ENCODE peak calls at places on chromosomes 13 and 19, in seven cellular contexts. U, X, T, Y, L, M and C are unnamed samples.

GRCh38 chr19:16874250-16874977 is 14.4 kb upstream of the F2RL3 start:
- DNase-seq in U (no peak), X (no peak), T (no peak), Y (no peak), L (no peak), M (no peak), C (no peak)

GRCh38 chr13:111904701-111905608 is 162.0 kb upstream of the SOX1 start:
- DNase-seq in U (no peak), X (no peak), T (no peak), Y (no peak), L (no peak), M (peak; percentile 10), C (no peak)

GRCh38 chr19:28420731-28421550 is 792.0 kb downstream of the UQCRFS1 start:
- DNase-seq in U (no peak), X (no peak), T (no peak), Y (no peak), L (no peak), M (no peak), C (no peak)

GRCh38 chr13:90205911-90206310 is 1141.6 kb upstream of the MIR17HG start:
- DNase-seq in U (no peak), X (no peak), T (no peak), Y (no peak), L (no peak), M (no peak), C (no peak)

GRCh38 chr19:14916848-14917247 is 24.4 kb upstream of the OR7C2 start:
- DNase-seq in U (no peak), X (no peak), T (no peak), Y (no peak), L (no peak), M (no peak), C (no peak)

GRCh38 chr13:97255515-97255999 is 33.4 kb downstream of the MBNL2 start:
- DNase-seq in U (no peak), X (no peak), T (no peak), Y (no peak), L (no peak), M (no peak), C (no peak)

GRCh38 chr19:44738161-44738535 is 10.4 kb upstream of the BCL3 start:
- DNase-seq in U (no peak), X (no peak), T (no peak), Y (no peak), L (no peak), M (no peak), C (no peak)

GRCh38 chr13:88979465-88980180 is 1308.5 kb downstream of the SLITRK5 start:
- DNase-seq in U (no peak), X (no peak), T (no peak), Y (no peak), L (no peak), M (no peak), C (no peak)

GRCh38 chr19:37997911-37998344 is 90.9 kb downstream of the SIPA1L3 start:
- DNase-seq in U (no peak), X (no peak), T (no peak), Y (no peak), L (no peak), M (peak; percentile 91), C (peak; percentile 86)

GRCh38 chr19:19460761-19461265 is 54.5 kb downstream of the TSSK6 start:
- DNase-seq in U (no peak), X (peak; percentile 38), T (no peak), Y (peak; percentile 39), L (peak; percentile 69), M (no peak), C (peak; percentile 52)

GRCh38 chr13:81686877-81687276 is 1346.0 kb upstream of the SPRY2 start:
- DNase-seq in U (no peak), X (no peak), T (no peak), Y (peak; percentile 3), L (no peak), M (no peak), C (peak; percentile 1)

GRCh38 chr19:38512277-38512676 is 78.8 kb downstream of the RYR1 start:
- DNase-seq in U (no peak), X (no peak), T (no peak), Y (no peak), L (no peak), M (no peak), C (no peak)

GRCh38 chr19:21046489-21046888 is 26.0 kb downstream of the ZNF430 start:
- DNase-seq in U (no peak), X (no peak), T (no peak), Y (no peak), L (no peak), M (no peak), C (no peak)

GRCh38 chr19:45103625-45104319 is 10.8 kb downstream of the PPP1R37 start:
- DNase-seq in U (no peak), X (no peak), T (no peak), Y (no peak), L (no peak), M (no peak), C (no peak)

GRCh38 chr13:26436914-26437313 is 120.6 kb upstream of the WASF3 start:
- DNase-seq in U (no peak), X (no peak), T (no peak), Y (no peak), L (no peak), M (no peak), C (no peak)

GRCh38 chr19:19382118-19382517 is 23.4 kb upstream of the GATAD2A start:
- DNase-seq in U (no peak), X (no peak), T (no peak), Y (no peak), L (no peak), M (no peak), C (no peak)

GRCh38 chr13:90302113-90302512 is 1045.4 kb upstream of the MIR17HG start:
- DNase-seq in U (no peak), X (no peak), T (no peak), Y (no peak), L (no peak), M (no peak), C (no peak)

GRCh38 chr13:34358811-34359513 is 541.0 kb downstream of the RFC3 start:
- DNase-seq in U (no peak), X (no peak), T (no peak), Y (peak; percentile 26), L (no peak), M (no peak), C (no peak)

GRCh38 chr13:44229371-44230030 is 144.1 kb upstream of the SERP2 start:
- DNase-seq in U (no peak), X (no peak), T (no peak), Y (no peak), L (no peak), M (no peak), C (no peak)

GRCh38 chr19:41398603-41399002 is 985 bp downstream of the BCKDHA start:
- DNase-seq in U (no peak), X (no peak), T (no peak), Y (no peak), L (no peak), M (no peak), C (no peak)

GRCh38 chr19:5903054-5903501 is 512 bp downstream of the NDUFA11 start:
- DNase-seq in U (no peak), X (no peak), T (no peak), Y (no peak), L (no peak), M (no peak), C (peak; percentile 36)

GRCh38 chr19:56765107-56765506 is 75.4 kb downstream of the PEG3 start:
- DNase-seq in U (no peak), X (no peak), T (no peak), Y (peak; percentile 66), L (peak; percentile 74), M (no peak), C (no peak)

GRCh38 chr13:94535775-94536174 is 56.3 kb upstream of the DCT start:
- DNase-seq in U (no peak), X (no peak), T (no peak), Y (no peak), L (no peak), M (no peak), C (no peak)

GRCh38 chr13:100423375-100423774 is 165.2 kb downstream of the GGACT start:
- DNase-seq in U (no peak), X (no peak), T (no peak), Y (no peak), L (no peak), M (no peak), C (no peak)

GRCh38 chr19:13056052-13056660 is 46.5 kb downstream of the LYL1 start:
- DNase-seq in U (no peak), X (no peak), T (no peak), Y (no peak), L (peak; percentile 61), M (peak; percentile 64), C (no peak)

GRCh38 chr19:7860902-7861618 is 13.1 kb downstream of the PRR36 start:
- DNase-seq in U (no peak), X (no peak), T (no peak), Y (no peak), L (no peak), M (no peak), C (no peak)

GRCh38 chr13:44876782-44877324 is 112.4 kb downstream of the NUFIP1 start:
- DNase-seq in U (no peak), X (no peak), T (peak; percentile 6), Y (no peak), L (no peak), M (peak; percentile 12), C (no peak)

GRCh38 chr19:5128251-5128931 is 159.5 kb downstream of the KDM4B start:
- DNase-seq in U (peak; percentile 57), X (no peak), T (peak; percentile 43), Y (no peak), L (peak; percentile 68), M (no peak), C (peak; percentile 61)

GRCh38 chr19:39299832-39300231 is 3.6 kb downstream of the IFNL1 start:
- DNase-seq in U (no peak), X (no peak), T (no peak), Y (no peak), L (no peak), M (no peak), C (no peak)

GRCh38 chr19:48424694-48425219 is 21.0 kb upstream of the GRWD1 start:
- DNase-seq in U (no peak), X (no peak), T (no peak), Y (peak; percentile 19), L (no peak), M (no peak), C (no peak)

GRCh38 chr13:95643814-95644598 is 500 bp downstream of the DZIP1 start:
- DNase-seq in U (peak; percentile 37), X (no peak), T (peak; percentile 47), Y (no peak), L (peak; percentile 18), M (no peak), C (no peak)

GRCh38 chr19:46073268-46073922 is 32.6 kb upstream of the IGFL4 start:
- DNase-seq in U (no peak), X (no peak), T (no peak), Y (no peak), L (no peak), M (no peak), C (no peak)

GRCh38 chr13:21221268-21221667 is 44.8 kb downstream of the MRPL57 start:
- DNase-seq in U (no peak), X (no peak), T (no peak), Y (no peak), L (no peak), M (no peak), C (no peak)

GRCh38 chr13:110306340-110306959 is 507 bp downstream of the COL4A1 start:
- DNase-seq in U (no peak), X (no peak), T (peak; percentile 18), Y (no peak), L (no peak), M (no peak), C (no peak)